ENCODE peak calls at places on chromosomes 16 and 17, in seven cellular contexts. J is HEK293T, B is BJ, Z is AG08395, E is amniotic stem cell, Y is T-helper 17 cell, F is psoas muscle. O is an unnamed sample.

GRCh38 chr16:76729525-76729924 is 452.3 kb downstream of the CNTNAP4 start:
- DNase-seq in Y (no peak), B (no peak), F (no peak), E (no peak), Z (no peak), J (peak), O (peak)

GRCh38 chr17:40922239-40922638 is 15.2 kb downstream of the KRT23 start:
- DNase-seq in B (peak), F (peak), Y (no peak), Z (peak), E (peak), J (no peak), O (peak)

GRCh38 chr16:82735176-82735575 is 108.4 kb downstream of the CDH13 start:
- DNase-seq in Y (no peak), J (no peak), E (no peak), B (no peak), Z (no peak), F (peak), O (no peak)

GRCh38 chr17:28745052-28745776 is 1.4 kb downstream of the TRAF4 start:
- DNase-seq in Z (peak), J (no peak), B (no peak), F (no peak), Y (no peak), E (no peak), O (peak)

GRCh38 chr16:85445779-85446222 is 167.3 kb upstream of the GSE1 start:
- DNase-seq in Y (no peak), F (no peak), E (no peak), B (no peak), J (no peak), Z (no peak), O (no peak)

GRCh38 chr17:4204676-4205075 is 59.1 kb downstream of the ANKFY1 start:
- DNase-seq in Y (no peak), J (no peak), F (peak), Z (peak), B (peak), E (peak), O (no peak)

GRCh38 chr17:46178550-46179198 is 14.6 kb downstream of the KANSL1 start:
- DNase-seq in E (no peak), F (no peak), Z (no peak), B (no peak), Y (no peak), J (no peak), O (no peak)

GRCh38 chr17:29241015-29241963 is 5.4 kb upstream of the CRYBA1 start:
- DNase-seq in Y (no peak), Z (peak), J (no peak), E (peak), B (peak), F (peak), O (peak)

GRCh38 chr16:68229431-68230175 is 6.3 kb downstream of the ESRP2 start:
- DNase-seq in E (peak), Z (peak), B (no peak), J (peak), F (no peak), Y (no peak), O (no peak)

GRCh38 chr16:70682239-70683145 is 3.4 kb downstream of the MTSS2 start:
- DNase-seq in F (peak), Y (no peak), Z (no peak), E (no peak), J (no peak), B (no peak), O (no peak)